ENCODE peak calls at places on chromosomes 7 and 10, in six cellular contexts. G is prostate gland, L is psoas muscle, A is ovary, Q is BJ, N is left ventricle myocardium inferior. E is an unnamed sample. For H3K27me3, the result is how much of the 10 kb centered on the place peaks cover.

GRCh38 chr7:35038340-35038738 is 1.1 kb upstream of the DPY19L1 start:
- DNase-seq in L (no peak), A (no peak), G (no peak), N (no peak), Q (no peak), E (peak)

GRCh38 chr7:137882806-137883205 is 36.0 kb upstream of the DGKI start:
- DNase-seq in L (no peak), G (no peak), N (no peak), Q (no peak), A (no peak), E (no peak)

GRCh38 chr10:118036281-118036875 is 10.4 kb downstream of the RAB11FIP2 start:
- DNase-seq in Q (peak), N (no peak), L (no peak), G (no peak), A (no peak), E (no peak)

GRCh38 chr7:121337398-121337797 is 8.6 kb downstream of the WNT16 start:
- DNase-seq in A (no peak), Q (no peak), N (no peak), L (no peak), G (no peak), E (no peak)

GRCh38 chr10:61832866-61833481 is 68.5 kb upstream of the ARID5B start:
- DNase-seq in N (no peak), L (no peak), Q (peak), G (peak), A (no peak), E (peak)

GRCh38 chr10:104406715-104407517 is 53.3 kb downstream of the CFAP58 start:
- DNase-seq in A (no peak), G (peak), Q (peak), L (no peak), N (no peak), E (no peak)

GRCh38 chr10:97886264-97886663 is 36.6 kb downstream of the GOLGA7B start:
- DNase-seq in A (no peak), N (no peak), G (no peak), Q (no peak), L (no peak), E (no peak)

GRCh38 chr7:101941481-101942383 is 124.3 kb downstream of the CUX1 start:
- DNase-seq in Q (no peak), G (peak), N (no peak), A (peak), L (no peak), E (peak)

GRCh38 chr7:43568529-43568928 is 14.4 kb upstream of the STK17A start:
- DNase-seq in A (no peak), L (no peak), G (no peak), N (no peak), Q (no peak), E (no peak)

GRCh38 chr10:86506499-86506898 is 15.1 kb downstream of the WAPL start:
- DNase-seq in N (no peak), L (no peak), A (no peak), G (no peak), Q (no peak), E (no peak)

GRCh38 chr7:92461027-92462003 is 14.0 kb downstream of the GATAD1 start:
- DNase-seq in Q (no peak), N (no peak), G (peak), L (no peak), A (no peak), E (peak)

GRCh38 chr10:19788075-19788686 is 28.1 kb upstream of the PLXDC2 start:
- DNase-seq in G (peak), A (no peak), Q (peak), L (no peak), N (no peak), E (peak)

GRCh38 chr7:116924741-116925140 is 28.6 kb upstream of the ST7 start:
- DNase-seq in N (no peak), A (no peak), G (no peak), Q (no peak), L (no peak), E (no peak)

GRCh38 chr7:28613262-28613661 is 200.9 kb downstream of the CREB5 start:
- DNase-seq in L (no peak), Q (no peak), N (no peak), G (no peak), A (no peak), E (no peak)

GRCh38 chr10:29881336-29881751 is 178.0 kb downstream of the JCAD start:
- DNase-seq in G (no peak), Q (no peak), L (peak), N (peak), A (peak), E (no peak)

GRCh38 chr7:90766814-90767564 is 170.9 kb downstream of the CDK14 start:
- DNase-seq in A (peak), L (peak), G (peak), N (peak), Q (no peak), E (peak)

GRCh38 chr10:79313911-79314439 is 33.3 kb upstream of the PPIF start:
- DNase-seq in N (no peak), Q (no peak), G (no peak), L (peak), A (no peak), E (no peak)

GRCh38 chr7:155412416-155413253 is 45.3 kb upstream of the EN2 start:
- DNase-seq in L (no peak), A (no peak), Q (no peak), N (no peak), G (peak), E (peak)

GRCh38 chr10:119355930-119356329 is 148.6 kb downstream of the GRK5 start:
- DNase-seq in A (no peak), G (no peak), Q (no peak), L (no peak), N (no peak), E (no peak)

GRCh38 chr7:36128448-36129047 is 24.5 kb upstream of the EEPD1 start:
- DNase-seq in A (peak), Q (peak), N (peak), L (peak), G (peak), E (peak)

GRCh38 chr10:32256613-32257437 is 90.1 kb downstream of the EPC1 start:
- DNase-seq in A (peak), N (peak), L (peak), Q (no peak), G (peak), E (peak)

GRCh38 chr7:50832744-50833143 is 50.0 kb upstream of the GRB10 start:
- DNase-seq in Q (peak), G (no peak), N (no peak), L (no peak), A (no peak), E (no peak)

GRCh38 chr7:98553666-98554065 is 63.4 kb upstream of the NPTX2 start:
- DNase-seq in L (no peak), G (no peak), N (no peak), Q (no peak), A (no peak), E (no peak)

GRCh38 chr7:110507832-110508231 is 583.1 kb upstream of the LRRN3 start:
- DNase-seq in N (no peak), Q (no peak), L (no peak), A (no peak), G (no peak), E (no peak)

GRCh38 chr10:34859170-34859569 is 44.1 kb upstream of the PARD3 start:
- DNase-seq in G (peak), L (no peak), Q (no peak), A (no peak), N (no peak), E (no peak)

GRCh38 chr10:67657775-67658174 is 38.2 kb downstream of the CTNNA3 start:
- DNase-seq in L (no peak), Q (no peak), A (no peak), G (no peak), N (no peak), E (no peak)

GRCh38 chr7:50214141-50214670 is 90.3 kb upstream of the IKZF1 start:
- DNase-seq in L (no peak), A (no peak), N (no peak), G (no peak), Q (no peak), E (no peak)

GRCh38 chr7:157474685-157475084 is 137.9 kb downstream of the DNAJB6 start:
- DNase-seq in L (no peak), G (no peak), N (no peak), Q (no peak), A (peak), E (no peak)

GRCh38 chr10:132959296-132959961 is 17.1 kb upstream of the CFAP46 start:
- DNase-seq in N (no peak), Q (no peak), L (no peak), A (no peak), G (no peak), E (no peak)

GRCh38 chr10:42875792-42876191 is 93.2 kb downstream of the BMS1 start:
- DNase-seq in L (peak), A (no peak), N (no peak), G (no peak), Q (no peak), E (no peak)

GRCh38 chr10:71031601-71032000 is 143.2 kb upstream of the PCBD1 start:
- DNase-seq in Q (no peak), G (no peak), L (no peak), N (no peak), A (no peak), E (no peak)

GRCh38 chr7:155835446-155836215 is 23.4 kb upstream of the SHH start:
- DNase-seq in L (no peak), G (no peak), Q (no peak), N (no peak), A (no peak), E (no peak)

GRCh38 chr10:13567030-13567429 is 19.7 kb upstream of the PRPF18 start:
- DNase-seq in Q (no peak), L (no peak), N (no peak), G (no peak), A (no peak), E (no peak)

GRCh38 chr10:110530131-110530831 is 32.6 kb downstream of the DUSP5 start:
- DNase-seq in A (no peak), N (peak), Q (no peak), G (peak), L (peak), E (no peak)

GRCh38 chr10:59905066-59905734 is 1.2 kb downstream of the CCDC6 start:
- DNase-seq in G (peak), Q (no peak), L (peak), A (no peak), N (no peak), E (peak)

GRCh38 chr10:35585903-35586535 is 19.1 kb upstream of the GJD4 start:
- DNase-seq in A (no peak), Q (no peak), G (no peak), L (no peak), N (no peak), E (no peak)

GRCh38 chr7:87580636-87581035 is 20.0 kb downstream of the ABCB1 start:
- DNase-seq in G (no peak), A (no peak), Q (no peak), N (no peak), L (no peak), E (no peak)

GRCh38 chr10:123204127-123204461 is 49.9 kb downstream of the BUB3 start:
- DNase-seq in G (no peak), N (no peak), A (no peak), L (no peak), Q (no peak), E (no peak)

GRCh38 chr7:100443096-100443840 is 7.0 kb upstream of the PPP1R35 start:
- DNase-seq in A (no peak), G (no peak), L (no peak), N (no peak), Q (no peak), E (no peak)

GRCh38 chr10:49691588-49691987 is 12.1 kb downstream of the C10orf53 start:
- DNase-seq in Q (no peak), N (no peak), A (no peak), L (no peak), G (no peak), E (no peak)
- H3K27me3 ChIP-seq in Q (under half), N (half or more), A (under half), L (under half), G (under half), E (under half)

DNA sequence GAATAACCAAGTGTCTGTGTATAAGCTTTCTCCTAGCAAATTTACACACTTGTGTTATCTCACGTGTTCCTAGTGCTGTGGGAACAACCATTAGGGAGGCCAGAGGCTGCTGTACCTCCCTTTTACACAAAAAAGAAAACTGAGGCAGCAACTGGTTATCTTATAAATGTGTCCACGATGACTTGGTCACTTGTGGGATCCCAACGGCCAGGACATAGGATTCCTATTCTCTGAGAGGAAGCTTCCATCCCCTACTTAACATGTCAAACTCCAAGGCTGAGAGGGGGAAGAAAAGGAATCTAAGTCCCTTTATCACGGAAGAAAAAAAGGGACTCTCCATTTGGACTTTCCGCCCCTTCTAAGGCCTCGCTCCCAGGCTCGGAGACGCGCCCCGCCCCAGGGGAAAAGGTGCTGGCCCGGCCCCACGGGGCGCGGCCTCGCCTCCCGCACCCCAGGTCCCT is 430 bp downstream of the ZNF438 start:
- DNase-seq in Q (no peak), L (no peak), G (no peak), N (no peak), A (no peak), E (no peak)
- TF ChIP-seq CTCF in Q (no peak), L (no peak), G (no peak), N (no peak), A (no peak), E (no peak)

GRCh38 chr10:113767222-113767621 is 15.7 kb downstream of the PLEKHS1 start:
- DNase-seq in Q (no peak), N (no peak), L (no peak), A (no peak), G (no peak), E (no peak)

GRCh38 chr10:113770346-113770745 is 18.9 kb downstream of the PLEKHS1 start:
- DNase-seq in G (no peak), A (no peak), L (no peak), N (no peak), Q (no peak), E (no peak)

GRCh38 chr10:113764598-113764997 is 13.1 kb downstream of the PLEKHS1 start:
- DNase-seq in N (no peak), G (no peak), A (no peak), Q (no peak), L (no peak), E (no peak)

GRCh38 chr10:113762083-113762482 is 10.6 kb downstream of the PLEKHS1 start:
- DNase-seq in G (no peak), A (no peak), N (no peak), L (no peak), Q (no peak), E (no peak)

GRCh38 chr10:113765910-113766309 is 14.4 kb downstream of the PLEKHS1 start:
- DNase-seq in Q (no peak), N (no peak), A (no peak), L (no peak), G (no peak), E (no peak)
- H3K27me3 ChIP-seq in Q (under half), N (under half), A (under half), L (under half), G (under half), E (under half)

GRCh38 chr10:56823849-56824248 is 462.8 kb upstream of the ZWINT start:
- DNase-seq in L (no peak), Q (no peak), G (no peak), N (no peak), A (no peak), E (peak)
- TF ChIP-seq CTCF in L (no peak), Q (no peak), G (no peak), N (no peak), A (no peak), E (peak)

GRCh38 chr10:77299257-77299656 is 338.4 kb downstream of the KCNMA1 start:
- DNase-seq in L (peak), Q (no peak), G (no peak), A (no peak), N (no peak), E (no peak)
- H3K27me3 ChIP-seq in L (under half), Q (under half), G (under half), A (under half), N (half or more), E (under half)

GRCh38 chr10:121084675-121085070 is 233.5 kb downstream of the WDR11 start:
- DNase-seq in L (no peak), N (no peak), G (no peak), A (no peak), Q (no peak), E (no peak)

GRCh38 chr10:121087688-121088087 is 236.5 kb downstream of the WDR11 start:
- DNase-seq in A (no peak), L (no peak), N (no peak), Q (no peak), G (no peak), E (no peak)

GRCh38 chr10:121087129-121087528 is 236.0 kb downstream of the WDR11 start:
- DNase-seq in Q (no peak), A (no peak), N (no peak), L (no peak), G (no peak), E (no peak)

GRCh38 chr10:121085386-121085785 is 234.2 kb downstream of the WDR11 start:
- DNase-seq in N (no peak), G (no peak), L (no peak), Q (no peak), A (no peak), E (no peak)

DNA sequence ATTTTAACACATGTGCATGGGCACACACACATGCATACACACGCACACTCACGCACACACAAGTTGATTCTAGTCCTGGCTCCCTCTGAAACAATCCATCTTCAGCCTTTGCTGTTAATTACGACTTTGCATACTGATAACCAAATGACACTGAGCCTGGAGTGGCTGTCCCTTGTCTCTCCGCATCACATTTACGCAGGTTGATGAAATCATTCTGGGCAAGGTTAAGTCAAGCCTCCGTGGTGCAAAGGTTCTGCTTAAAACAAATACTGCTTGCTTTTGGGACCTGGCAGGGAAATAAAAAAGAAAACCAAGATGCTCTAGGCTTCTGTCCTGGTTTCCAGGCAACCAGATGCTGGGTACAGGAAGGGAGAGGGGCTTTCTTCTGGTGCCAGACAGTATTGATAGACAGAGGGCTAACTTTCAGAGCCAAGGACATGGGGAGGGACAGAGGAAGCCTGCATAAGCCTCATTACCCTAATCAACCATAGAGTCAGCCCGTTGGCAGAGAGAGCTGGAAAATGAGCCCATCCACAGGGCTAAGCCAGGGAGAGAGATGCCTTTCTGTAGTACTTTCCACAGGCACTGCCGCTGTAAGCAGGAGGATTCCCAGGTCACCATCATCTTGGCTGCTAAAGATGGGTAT is 233.0 kb downstream of the WDR11 start:
- DNase-seq in N (no peak), G (no peak), L (no peak), Q (no peak), A (no peak), E (no peak)
- TF ChIP-seq CTCF in N (no peak), G (no peak), L (no peak), Q (no peak), A (no peak), E (no peak)

GRCh38 chr10:72087969-72088878 is at the start of gene SPOCK2:
- DNase-seq in L (peak), A (no peak), Q (no peak), N (no peak), G (no peak), E (peak)
- H3K27me3 ChIP-seq in L (under half), A (under half), Q (under half), N (under half), G (under half), E (under half)

GRCh38 chr10:93816123-93816747 is 58.5 kb downstream of the LGI1 start:
- DNase-seq in L (peak), A (peak), G (peak), N (peak), Q (peak), E (peak)

GRCh38 chr10:93820434-93820833 is 62.7 kb downstream of the LGI1 start:
- DNase-seq in G (no peak), N (no peak), A (no peak), L (no peak), Q (no peak), E (no peak)

GRCh38 chr10:93818086-93818485 is 60.4 kb downstream of the LGI1 start:
- DNase-seq in N (no peak), A (no peak), L (no peak), Q (no peak), G (no peak), E (no peak)

GRCh38 chr10:93819520-93819919 is 61.8 kb downstream of the LGI1 start:
- DNase-seq in N (no peak), A (no peak), G (no peak), L (no peak), Q (no peak), E (no peak)

GRCh38 chr10:93821051-93821772 is 63.5 kb downstream of the LGI1 start:
- DNase-seq in L (no peak), G (no peak), Q (no peak), N (no peak), A (no peak), E (no peak)
- TF ChIP-seq CTCF in L (peak), G (peak), Q (peak), N (peak), A (no peak), E (peak)

GRCh38 chr7:80087051-80087767 is 47.4 kb upstream of the GNAI1 start:
- DNase-seq in G (no peak), N (no peak), L (no peak), Q (peak), A (no peak), E (no peak)
- H3K27me3 ChIP-seq in G (under half), N (under half), L (under half), Q (under half), A (under half), E (under half)

DNA sequence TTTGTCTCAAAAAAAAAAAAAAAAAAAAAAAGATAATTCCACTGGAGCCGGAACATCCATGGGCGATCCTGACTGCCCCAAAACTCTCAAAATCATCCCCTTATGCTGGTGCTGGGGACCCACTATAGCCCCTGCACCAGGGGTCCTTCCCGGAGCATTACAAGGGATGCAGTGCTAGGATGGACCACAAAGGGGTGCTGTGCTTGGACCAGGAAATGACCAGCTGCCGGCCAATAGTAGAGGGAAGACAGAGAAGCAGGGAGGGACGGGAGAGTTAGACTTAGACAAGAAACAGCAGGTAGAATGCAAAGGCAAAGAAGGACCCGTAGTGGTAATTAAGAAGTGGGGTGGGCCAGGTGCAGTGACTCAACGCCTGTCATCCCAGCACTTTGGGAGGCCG is 40.5 kb downstream of the RCC1L start:
- DNase-seq in G (no peak), N (no peak), A (no peak), L (no peak), Q (no peak), E (no peak)
- TF ChIP-seq CTCF in G (no peak), N (no peak), A (no peak), L (no peak), Q (peak), E (no peak)